ENCODE peak calls at places on chromosomes 4 and X, in ten cellular contexts. One of them, this sample, is unnamed.

GRCh38 chrX:56762707-56763555 is 33.9 kb downstream of the NBDY start:
- ATAC-seq in heart right ventricle: no peak
- ATAC-seq in heart left ventricle: no peak
- ATAC-seq in activated naive CD4-positive, alpha-beta T cell treated with anti-CD3 and anti-CD28 coated beads, Interleukin-2, amount 50 U/mL, for 72 hours: peak
- ATAC-seq in CD4-positive, alpha-beta T cell: no peak
- ATAC-seq in activated CD8-positive, alpha-beta T cell treated with anti-CD3 and anti-CD28 coated beads for 36 hours: peak
- ATAC-seq in HCT116: no peak
- ATAC-seq in naive thymus-derived CD8-positive, alpha-beta T cell: no peak
- ATAC-seq in IMR-90: no peak
- ATAC-seq in B cell: no peak
- ATAC-seq in this sample: peak

GRCh38 chrX:133658244-133658911 is 243.1 kb upstream of the GPC4 start:
- ATAC-seq in naive thymus-derived CD8-positive, alpha-beta T cell: no peak
- ATAC-seq in activated naive CD4-positive, alpha-beta T cell treated with anti-CD3 and anti-CD28 coated beads, Interleukin-2, amount 50 U/mL, for 72 hours: no peak
- ATAC-seq in heart right ventricle: no peak
- ATAC-seq in HCT116: no peak
- ATAC-seq in IMR-90: no peak
- ATAC-seq in B cell: no peak
- ATAC-seq in heart left ventricle: no peak
- ATAC-seq in activated CD8-positive, alpha-beta T cell treated with anti-CD3 and anti-CD28 coated beads for 36 hours: no peak
- ATAC-seq in CD4-positive, alpha-beta T cell: no peak
- ATAC-seq in this sample: no peak

GRCh38 chr4:7817877-7818675 is 121.6 kb downstream of the AFAP1 start:
- ATAC-seq in CD4-positive, alpha-beta T cell: no peak
- ATAC-seq in activated CD8-positive, alpha-beta T cell treated with anti-CD3 and anti-CD28 coated beads for 36 hours: no peak
- ATAC-seq in naive thymus-derived CD8-positive, alpha-beta T cell: no peak
- ATAC-seq in heart right ventricle: no peak
- ATAC-seq in HCT116: no peak
- ATAC-seq in heart left ventricle: peak
- ATAC-seq in activated naive CD4-positive, alpha-beta T cell treated with anti-CD3 and anti-CD28 coated beads, Interleukin-2, amount 50 U/mL, for 72 hours: no peak
- ATAC-seq in B cell: no peak
- ATAC-seq in IMR-90: peak
- ATAC-seq in this sample: no peak

GRCh38 chr4:129092636-129093172 is 635 bp downstream of the SCLT1 start:
- ATAC-seq in HCT116: no peak
- ATAC-seq in activated naive CD4-positive, alpha-beta T cell treated with anti-CD3 and anti-CD28 coated beads, Interleukin-2, amount 50 U/mL, for 72 hours: no peak
- ATAC-seq in B cell: no peak
- ATAC-seq in heart left ventricle: no peak
- ATAC-seq in CD4-positive, alpha-beta T cell: no peak
- ATAC-seq in activated CD8-positive, alpha-beta T cell treated with anti-CD3 and anti-CD28 coated beads for 36 hours: no peak
- ATAC-seq in heart right ventricle: no peak
- ATAC-seq in IMR-90: no peak
- ATAC-seq in naive thymus-derived CD8-positive, alpha-beta T cell: no peak
- ATAC-seq in this sample: no peak

GRCh38 chr4:141081921-141082381 is 51.3 kb downstream of the RNF150 start:
- ATAC-seq in B cell: no peak
- ATAC-seq in CD4-positive, alpha-beta T cell: no peak
- ATAC-seq in activated naive CD4-positive, alpha-beta T cell treated with anti-CD3 and anti-CD28 coated beads, Interleukin-2, amount 50 U/mL, for 72 hours: no peak
- ATAC-seq in HCT116: no peak
- ATAC-seq in activated CD8-positive, alpha-beta T cell treated with anti-CD3 and anti-CD28 coated beads for 36 hours: no peak
- ATAC-seq in heart right ventricle: no peak
- ATAC-seq in IMR-90: no peak
- ATAC-seq in heart left ventricle: no peak
- ATAC-seq in naive thymus-derived CD8-positive, alpha-beta T cell: no peak
- ATAC-seq in this sample: no peak

GRCh38 chr4:152937535-152938236 is 1.6 kb downstream of the FHDC1 start:
- ATAC-seq in CD4-positive, alpha-beta T cell: peak
- ATAC-seq in naive thymus-derived CD8-positive, alpha-beta T cell: peak
- ATAC-seq in HCT116: peak
- ATAC-seq in activated naive CD4-positive, alpha-beta T cell treated with anti-CD3 and anti-CD28 coated beads, Interleukin-2, amount 50 U/mL, for 72 hours: peak
- ATAC-seq in IMR-90: peak
- ATAC-seq in B cell: peak
- ATAC-seq in heart right ventricle: peak
- ATAC-seq in heart left ventricle: peak
- ATAC-seq in activated CD8-positive, alpha-beta T cell treated with anti-CD3 and anti-CD28 coated beads for 36 hours: peak
- ATAC-seq in this sample: no peak

GRCh38 chrX:7233632-7234406 is 85.9 kb upstream of the PUDP start:
- ATAC-seq in activated naive CD4-positive, alpha-beta T cell treated with anti-CD3 and anti-CD28 coated beads, Interleukin-2, amount 50 U/mL, for 72 hours: no peak
- ATAC-seq in naive thymus-derived CD8-positive, alpha-beta T cell: no peak
- ATAC-seq in B cell: no peak
- ATAC-seq in heart right ventricle: no peak
- ATAC-seq in HCT116: no peak
- ATAC-seq in heart left ventricle: no peak
- ATAC-seq in activated CD8-positive, alpha-beta T cell treated with anti-CD3 and anti-CD28 coated beads for 36 hours: no peak
- ATAC-seq in CD4-positive, alpha-beta T cell: no peak
- ATAC-seq in IMR-90: peak
- ATAC-seq in this sample: no peak

GRCh38 chr4:136438645-136439044 is 1093.6 kb downstream of the PCDH18 start:
- ATAC-seq in IMR-90: no peak
- ATAC-seq in heart left ventricle: no peak
- ATAC-seq in activated CD8-positive, alpha-beta T cell treated with anti-CD3 and anti-CD28 coated beads for 36 hours: no peak
- ATAC-seq in B cell: no peak
- ATAC-seq in activated naive CD4-positive, alpha-beta T cell treated with anti-CD3 and anti-CD28 coated beads, Interleukin-2, amount 50 U/mL, for 72 hours: no peak
- ATAC-seq in CD4-positive, alpha-beta T cell: no peak
- ATAC-seq in heart right ventricle: no peak
- ATAC-seq in HCT116: no peak
- ATAC-seq in naive thymus-derived CD8-positive, alpha-beta T cell: no peak
- ATAC-seq in this sample: no peak

GRCh38 chr4:176207839-176208238 is 12.5 kb upstream of the SPATA4 start:
- ATAC-seq in IMR-90: no peak
- ATAC-seq in B cell: no peak
- ATAC-seq in heart left ventricle: peak
- ATAC-seq in CD4-positive, alpha-beta T cell: no peak
- ATAC-seq in activated CD8-positive, alpha-beta T cell treated with anti-CD3 and anti-CD28 coated beads for 36 hours: no peak
- ATAC-seq in activated naive CD4-positive, alpha-beta T cell treated with anti-CD3 and anti-CD28 coated beads, Interleukin-2, amount 50 U/mL, for 72 hours: no peak
- ATAC-seq in heart right ventricle: peak
- ATAC-seq in naive thymus-derived CD8-positive, alpha-beta T cell: no peak
- ATAC-seq in HCT116: no peak
- ATAC-seq in this sample: no peak

GRCh38 chrX:154444755-154445246 is 860 bp downstream of the FAM50A start:
- ATAC-seq in heart right ventricle: no peak
- ATAC-seq in heart left ventricle: no peak
- ATAC-seq in HCT116: peak
- ATAC-seq in IMR-90: peak
- ATAC-seq in activated naive CD4-positive, alpha-beta T cell treated with anti-CD3 and anti-CD28 coated beads, Interleukin-2, amount 50 U/mL, for 72 hours: peak
- ATAC-seq in activated CD8-positive, alpha-beta T cell treated with anti-CD3 and anti-CD28 coated beads for 36 hours: no peak
- ATAC-seq in CD4-positive, alpha-beta T cell: no peak
- ATAC-seq in B cell: no peak
- ATAC-seq in naive thymus-derived CD8-positive, alpha-beta T cell: no peak
- ATAC-seq in this sample: no peak

GRCh38 chrX:151996329-151996728 is 21.9 kb upstream of the GABRE start:
- ATAC-seq in heart left ventricle: no peak
- ATAC-seq in HCT116: no peak
- ATAC-seq in activated CD8-positive, alpha-beta T cell treated with anti-CD3 and anti-CD28 coated beads for 36 hours: no peak
- ATAC-seq in heart right ventricle: no peak
- ATAC-seq in activated naive CD4-positive, alpha-beta T cell treated with anti-CD3 and anti-CD28 coated beads, Interleukin-2, amount 50 U/mL, for 72 hours: no peak
- ATAC-seq in IMR-90: no peak
- ATAC-seq in B cell: no peak
- ATAC-seq in naive thymus-derived CD8-positive, alpha-beta T cell: no peak
- ATAC-seq in CD4-positive, alpha-beta T cell: no peak
- ATAC-seq in this sample: no peak

GRCh38 chr4:39932776-39933402 is 44.8 kb downstream of the PDS5A start:
- ATAC-seq in heart right ventricle: no peak
- ATAC-seq in naive thymus-derived CD8-positive, alpha-beta T cell: peak
- ATAC-seq in CD4-positive, alpha-beta T cell: peak
- ATAC-seq in activated CD8-positive, alpha-beta T cell treated with anti-CD3 and anti-CD28 coated beads for 36 hours: peak
- ATAC-seq in activated naive CD4-positive, alpha-beta T cell treated with anti-CD3 and anti-CD28 coated beads, Interleukin-2, amount 50 U/mL, for 72 hours: peak
- ATAC-seq in B cell: peak
- ATAC-seq in IMR-90: no peak
- ATAC-seq in HCT116: no peak
- ATAC-seq in heart left ventricle: no peak
- ATAC-seq in this sample: peak

This sample was measured in activated T-helper 17 cell treated with anti-CD3 and anti-CD28 coated beads, Interleukin-2, amount 50 U/mL, for 72 hours.